ENCODE peak calls at places on chromosomes 11 and 22, in five cellular contexts. One of them, this sample, is unnamed.

GRCh38 chr22:19174106-19175025 is 4.2 kb downstream of the SLC25A1 start:
- DNase-seq in Peyer's patch: no peak
- DNase-seq in non-pigmented ciliary epithelial cell: no peak
- DNase-seq in astrocyte of the cerebellum: peak; percentile 11
- DNase-seq in activated T-helper 1 cell treated with Interleukin-2 at 50 U/mL for 16 hours: no peak
- DNase-seq in this sample: no peak

GRCh38 chr22:35842519-35842913 is 124.8 kb downstream of the APOL5 start:
- DNase-seq in Peyer's patch: no peak
- DNase-seq in non-pigmented ciliary epithelial cell: no peak
- DNase-seq in astrocyte of the cerebellum: no peak
- DNase-seq in activated T-helper 1 cell treated with Interleukin-2 at 50 U/mL for 16 hours: no peak
- DNase-seq in this sample: no peak

GRCh38 chr11:103110406-103110805 is 1.2 kb downstream of the DYNC2H1 start:
- DNase-seq in Peyer's patch: no peak
- DNase-seq in non-pigmented ciliary epithelial cell: no peak
- DNase-seq in astrocyte of the cerebellum: peak; percentile 27
- DNase-seq in activated T-helper 1 cell treated with Interleukin-2 at 50 U/mL for 16 hours: no peak
- DNase-seq in this sample: no peak

GRCh38 chr22:38115423-38116205 is 5.1 kb upstream of the BAIAP2L2 start:
- DNase-seq in Peyer's patch: no peak
- DNase-seq in non-pigmented ciliary epithelial cell: no peak
- DNase-seq in astrocyte of the cerebellum: no peak
- DNase-seq in activated T-helper 1 cell treated with Interleukin-2 at 50 U/mL for 16 hours: no peak
- DNase-seq in this sample: no peak

GRCh38 chr11:43580735-43581369 is 99.7 kb upstream of the HSD17B12 start:
- DNase-seq in Peyer's patch: no peak
- DNase-seq in non-pigmented ciliary epithelial cell: no peak
- DNase-seq in astrocyte of the cerebellum: no peak
- DNase-seq in activated T-helper 1 cell treated with Interleukin-2 at 50 U/mL for 16 hours: no peak
- DNase-seq in this sample: no peak

GRCh38 chr11:40445391-40445790 is 1014.1 kb downstream of the LRRC4C start:
- DNase-seq in Peyer's patch: no peak
- DNase-seq in non-pigmented ciliary epithelial cell: no peak
- DNase-seq in astrocyte of the cerebellum: no peak
- DNase-seq in activated T-helper 1 cell treated with Interleukin-2 at 50 U/mL for 16 hours: no peak
- DNase-seq in this sample: no peak

GRCh38 chr22:43440556-43440955 is 28.7 kb downstream of the MPPED1 start:
- DNase-seq in Peyer's patch: no peak
- DNase-seq in non-pigmented ciliary epithelial cell: no peak
- DNase-seq in astrocyte of the cerebellum: no peak
- DNase-seq in activated T-helper 1 cell treated with Interleukin-2 at 50 U/mL for 16 hours: no peak
- DNase-seq in this sample: no peak

GRCh38 chr11:114447892-114448291 is 8.6 kb downstream of the REXO2 start:
- DNase-seq in Peyer's patch: no peak
- DNase-seq in non-pigmented ciliary epithelial cell: no peak
- DNase-seq in astrocyte of the cerebellum: no peak
- DNase-seq in activated T-helper 1 cell treated with Interleukin-2 at 50 U/mL for 16 hours: no peak
- DNase-seq in this sample: peak; percentile 72

GRCh38 chr22:42695294-42695693 is 25.4 kb downstream of the A4GALT start:
- DNase-seq in Peyer's patch: no peak
- DNase-seq in non-pigmented ciliary epithelial cell: no peak
- DNase-seq in astrocyte of the cerebellum: no peak
- DNase-seq in activated T-helper 1 cell treated with Interleukin-2 at 50 U/mL for 16 hours: no peak
- DNase-seq in this sample: no peak

GRCh38 chr11:765025-765801 is 12.1 kb downstream of the GATD1 start:
- DNase-seq in Peyer's patch: no peak
- DNase-seq in non-pigmented ciliary epithelial cell: no peak
- DNase-seq in astrocyte of the cerebellum: no peak
- DNase-seq in activated T-helper 1 cell treated with Interleukin-2 at 50 U/mL for 16 hours: peak; percentile 47
- DNase-seq in this sample: no peak

GRCh38 chr11:24619900-24620299 is 123.0 kb downstream of the LUZP2 start:
- DNase-seq in Peyer's patch: no peak
- DNase-seq in non-pigmented ciliary epithelial cell: no peak
- DNase-seq in astrocyte of the cerebellum: no peak
- DNase-seq in activated T-helper 1 cell treated with Interleukin-2 at 50 U/mL for 16 hours: no peak
- DNase-seq in this sample: no peak

GRCh38 chr11:94909371-94909820 is 64.0 kb downstream of the CWC15 start:
- DNase-seq in Peyer's patch: no peak
- DNase-seq in non-pigmented ciliary epithelial cell: no peak
- DNase-seq in astrocyte of the cerebellum: no peak
- DNase-seq in activated T-helper 1 cell treated with Interleukin-2 at 50 U/mL for 16 hours: no peak
- DNase-seq in this sample: no peak

GRCh38 chr11:124657922-124658321 is 15.6 kb downstream of the SIAE start:
- DNase-seq in Peyer's patch: no peak
- DNase-seq in non-pigmented ciliary epithelial cell: no peak
- DNase-seq in astrocyte of the cerebellum: peak; percentile 42
- DNase-seq in activated T-helper 1 cell treated with Interleukin-2 at 50 U/mL for 16 hours: no peak
- DNase-seq in this sample: no peak

GRCh38 chr11:46338988-46339666 is 8.1 kb upstream of the DGKZ start:
- DNase-seq in Peyer's patch: no peak
- DNase-seq in non-pigmented ciliary epithelial cell: no peak
- DNase-seq in astrocyte of the cerebellum: no peak
- DNase-seq in activated T-helper 1 cell treated with Interleukin-2 at 50 U/mL for 16 hours: no peak
- DNase-seq in this sample: no peak

GRCh38 chr11:65298131-65298535 is 16.5 kb upstream of the CDC42EP2 start:
- DNase-seq in Peyer's patch: no peak
- DNase-seq in non-pigmented ciliary epithelial cell: no peak
- DNase-seq in astrocyte of the cerebellum: no peak
- DNase-seq in activated T-helper 1 cell treated with Interleukin-2 at 50 U/mL for 16 hours: no peak
- DNase-seq in this sample: no peak

GRCh38 chr11:69487391-69487790 is 5.9 kb downstream of the LINC01488 start:
- DNase-seq in Peyer's patch: no peak
- DNase-seq in non-pigmented ciliary epithelial cell: no peak
- DNase-seq in astrocyte of the cerebellum: no peak
- DNase-seq in activated T-helper 1 cell treated with Interleukin-2 at 50 U/mL for 16 hours: no peak
- DNase-seq in this sample: no peak

GRCh38 chr11:112113539-112114457 is 27.1 kb downstream of the SDHD start:
- DNase-seq in Peyer's patch: no peak
- DNase-seq in non-pigmented ciliary epithelial cell: no peak
- DNase-seq in astrocyte of the cerebellum: peak; percentile 23
- DNase-seq in activated T-helper 1 cell treated with Interleukin-2 at 50 U/mL for 16 hours: no peak
- DNase-seq in this sample: no peak

GRCh38 chr22:43147821-43148220 is 3.5 kb upstream of the TSPO start:
- DNase-seq in Peyer's patch: no peak
- DNase-seq in non-pigmented ciliary epithelial cell: no peak
- DNase-seq in astrocyte of the cerebellum: no peak
- DNase-seq in activated T-helper 1 cell treated with Interleukin-2 at 50 U/mL for 16 hours: no peak
- DNase-seq in this sample: no peak

GRCh38 chr11:44923796-44924195 is 26.9 kb downstream of the TP53I11 start:
- DNase-seq in Peyer's patch: no peak
- DNase-seq in non-pigmented ciliary epithelial cell: no peak
- DNase-seq in astrocyte of the cerebellum: no peak
- DNase-seq in activated T-helper 1 cell treated with Interleukin-2 at 50 U/mL for 16 hours: no peak
- DNase-seq in this sample: no peak

GRCh38 chr11:80443177-80443576 is 1002.3 kb upstream of the TENM4 start:
- DNase-seq in Peyer's patch: no peak
- DNase-seq in non-pigmented ciliary epithelial cell: peak; percentile 15
- DNase-seq in astrocyte of the cerebellum: no peak
- DNase-seq in activated T-helper 1 cell treated with Interleukin-2 at 50 U/mL for 16 hours: no peak
- DNase-seq in this sample: no peak

GRCh38 chr11:113974741-113975470 is at the start of gene HTR3A:
- DNase-seq in Peyer's patch: no peak
- DNase-seq in non-pigmented ciliary epithelial cell: no peak
- DNase-seq in astrocyte of the cerebellum: no peak
- DNase-seq in activated T-helper 1 cell treated with Interleukin-2 at 50 U/mL for 16 hours: no peak
- DNase-seq in this sample: no peak

This sample was measured in BJ.